ENCODE peak calls at places on chromosomes 5 and 9, in six cellular contexts. Q is adrenal gland, C is ovary, N is heart left ventricle, Y is body of pancreas, K is spleen. A is an unnamed sample. For H3K36me3, the result is how much of the 10 kb centered on the place peaks cover.

GRCh38 chr5:10201223-10201868 is 48.3 kb downstream of the ATPSCKMT start:
- DNase-seq in N (no peak), C (no peak), Y (no peak), K (no peak), Q (no peak), A (no peak)

GRCh38 chr5:76622973-76623596 is at the start of gene F2RL2:
- DNase-seq in K (no peak), C (no peak), N (peak), Q (no peak), Y (no peak), A (no peak)

GRCh38 chr9:106731910-106732309 is 131.1 kb upstream of the ZNF462 start:
- DNase-seq in K (no peak), Q (no peak), N (no peak), C (no peak), Y (no peak), A (no peak)

GRCh38 chr9:108484468-108484867 is 371.3 kb downstream of the ACTL7B start:
- DNase-seq in N (no peak), Y (no peak), Q (no peak), C (no peak), K (no peak), A (no peak)

GRCh38 chr5:142466195-142466951 is 141.6 kb upstream of the SPRY4 start:
- DNase-seq in C (no peak), K (no peak), N (no peak), Y (no peak), Q (no peak), A (no peak)

GRCh38 chr9:14842269-14842668 is 68.0 kb downstream of the FREM1 start:
- DNase-seq in C (no peak), K (no peak), Q (no peak), N (no peak), Y (no peak), A (no peak)

GRCh38 chr5:96876292-96876850 is at the start of gene ERAP2:
- DNase-seq in K (no peak), N (no peak), C (no peak), Y (no peak), Q (no peak), A (no peak)

GRCh38 chr9:136485049-136485647 is 2.3 kb upstream of the SEC16A start:
- DNase-seq in Q (peak), N (peak), C (peak), Y (peak), K (peak), A (peak)

GRCh38 chr5:56130664-56131063 is 102.5 kb downstream of the ANKRD55 start:
- DNase-seq in K (no peak), N (no peak), C (no peak), Q (no peak), Y (no peak), A (no peak)

GRCh38 chr9:130884111-130884531 is 12.5 kb downstream of the QRFP start:
- DNase-seq in N (no peak), C (peak), Y (no peak), Q (peak), K (peak), A (no peak)

GRCh38 chr9:130885422-130886375 is 10.9 kb downstream of the QRFP start:
- DNase-seq in Y (no peak), K (peak), N (no peak), Q (peak), C (no peak), A (no peak)

GRCh38 chr9:130883479-130883878 is 13.1 kb downstream of the QRFP start:
- DNase-seq in K (no peak), C (no peak), Q (no peak), Y (no peak), N (no peak), A (no peak)

GRCh38 chr9:130882696-130883225 is 13.9 kb downstream of the QRFP start:
- DNase-seq in N (no peak), K (no peak), C (no peak), Y (no peak), Q (no peak), A (no peak)

DNA sequence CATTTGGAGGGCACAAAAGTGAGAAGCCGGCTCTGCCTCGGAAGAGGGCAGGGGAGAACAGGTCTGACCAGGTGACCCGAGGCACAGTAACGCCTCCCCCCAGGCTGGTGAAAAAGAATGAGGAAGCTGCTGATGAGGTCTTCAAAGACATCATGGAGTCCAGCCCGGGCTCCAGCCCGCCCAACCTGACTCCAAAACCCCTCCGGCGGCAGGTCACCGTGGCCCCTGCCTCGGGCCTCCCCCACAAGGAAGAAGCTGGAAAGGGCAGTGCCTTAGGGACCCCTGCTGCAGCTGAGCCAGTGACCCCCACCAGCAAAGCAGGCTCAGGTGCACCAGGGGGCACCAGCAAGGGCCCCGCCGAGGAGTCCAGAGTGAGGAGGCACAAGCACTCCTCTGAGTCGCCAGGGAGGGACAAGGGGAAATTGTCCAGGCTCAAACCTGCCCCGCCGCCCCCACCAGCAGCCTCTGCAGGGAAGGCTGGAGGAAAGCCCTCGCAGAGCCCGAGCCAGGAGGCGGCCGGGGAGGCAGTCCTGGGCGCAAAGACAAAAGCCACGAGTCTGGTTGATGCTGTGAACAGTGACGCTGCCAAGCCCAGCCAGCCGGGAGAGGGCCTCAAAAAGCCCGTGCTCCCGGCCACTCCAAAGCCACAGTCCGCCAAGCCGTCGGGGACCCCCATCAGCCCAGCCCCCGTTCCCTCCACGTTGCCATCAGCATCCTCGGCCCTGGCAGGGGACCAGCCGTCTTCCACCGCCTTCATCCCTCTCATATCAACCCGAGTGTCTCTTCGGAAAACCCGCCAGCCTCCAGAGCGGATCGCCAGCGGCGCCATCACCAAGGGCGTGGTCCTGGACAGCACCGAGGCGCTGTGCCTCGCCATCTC is 11.8 kb downstream of the QRFP start:
- DNase-seq in N (no peak), C (no peak), K (peak), Q (peak), Y (no peak), A (no peak)
- H3K36me3 ChIP-seq in N (half or more), C (under half), K (half or more), Q (under half), Y (under half), A (under half)

GRCh38 chr9:3491450-3491849 is 34.4 kb downstream of the RFX3 start:
- DNase-seq in C (no peak), N (no peak), K (no peak), Q (no peak), Y (no peak), A (no peak)
- TF ChIP-seq POLR2A in C (no peak), N (no peak), K (no peak), Q (no peak), Y (no peak), A (no peak)

GRCh38 chr9:134688661-134689319 is 47.2 kb downstream of the COL5A1 start:
- DNase-seq in N (no peak), K (peak), C (no peak), Q (no peak), Y (no peak), A (no peak)
- TF ChIP-seq CTCF in N (no peak), K (no peak), C (no peak), Q (no peak), Y (no peak), A (no peak)

DNA sequence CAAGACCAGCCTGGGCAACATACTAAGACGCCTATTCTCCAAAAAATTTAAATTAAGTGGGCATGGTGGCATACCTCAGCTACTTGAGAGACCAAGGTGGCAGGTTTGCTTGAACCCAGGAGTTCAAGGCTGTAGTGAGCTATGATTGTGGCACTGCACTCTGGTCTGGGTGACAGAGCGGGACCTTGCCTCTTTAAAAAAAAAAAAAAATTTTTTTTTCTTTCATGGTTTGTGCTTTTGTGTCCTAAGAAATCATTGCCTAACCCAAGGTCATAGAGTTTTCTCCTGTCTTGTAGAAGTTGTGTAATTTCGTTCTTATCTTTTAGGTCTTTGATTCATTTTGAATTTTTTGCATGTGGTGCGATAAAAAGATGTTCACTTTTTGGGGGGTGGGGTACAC is 12.3 kb downstream of the GPBP1 start:
- DNase-seq in N (no peak), K (no peak), C (no peak), Y (no peak), Q (no peak), A (no peak)
- H3K36me3 ChIP-seq in N (under half), K (under half), C (under half), Y (under half), Q (under half), A (under half)

GRCh38 chr5:170278611-170279500 is 18.7 kb downstream of the LCP2 start:
- DNase-seq in Q (no peak), Y (no peak), K (peak), N (no peak), C (no peak), A (no peak)
- TF ChIP-seq POLR2A in Q (no peak), Y (no peak), K (no peak), N (no peak), C (no peak), A (no peak)

DNA sequence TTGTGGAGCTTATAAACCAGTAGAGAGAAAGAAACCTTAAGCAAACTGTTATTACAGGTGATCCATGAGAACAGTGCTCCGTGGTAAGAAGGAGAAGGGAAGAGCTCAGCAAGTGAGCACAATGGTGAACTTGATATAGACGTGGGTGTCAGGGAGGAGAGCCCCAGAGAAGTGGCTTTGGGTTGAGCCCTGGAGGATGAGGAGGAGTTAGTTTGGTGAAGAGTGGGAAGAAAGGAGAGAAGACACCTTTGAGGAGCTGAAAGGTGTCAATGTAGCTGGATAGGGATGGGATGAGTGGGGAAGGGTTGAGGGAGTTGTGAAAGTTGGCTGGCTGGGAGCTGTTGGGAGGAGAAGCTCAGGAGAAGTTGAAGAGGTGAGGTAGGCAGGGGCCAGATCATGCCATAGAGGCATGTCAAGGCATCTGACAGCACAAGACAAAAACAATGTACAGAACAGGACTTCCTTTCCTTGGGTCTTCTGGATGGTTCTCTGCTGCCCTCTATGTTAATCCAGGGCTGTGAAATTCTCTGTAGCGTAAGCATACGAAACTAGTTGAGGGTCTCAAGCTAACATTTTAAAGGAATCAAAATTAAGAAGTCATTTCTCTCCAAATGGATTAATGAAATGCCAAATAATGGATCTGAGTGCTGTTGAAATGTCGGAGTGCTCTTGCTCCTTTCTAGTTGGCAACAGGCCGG is 501.9 kb downstream of the KDM4C start:
- DNase-seq in K (no peak), C (no peak), Y (no peak), Q (no peak), N (no peak), A (no peak)
- TF ChIP-seq CTCF in K (no peak), C (no peak), Y (no peak), Q (no peak), N (no peak), A (no peak)

GRCh38 chr5:123485275-123485674 is 26.7 kb upstream of the CSNK1G3 start:
- DNase-seq in N (no peak), Q (no peak), C (no peak), K (no peak), Y (no peak), A (no peak)
- H3K36me3 ChIP-seq in N (under half), Q (under half), C (under half), K (under half), Y (under half), A (under half)

DNA sequence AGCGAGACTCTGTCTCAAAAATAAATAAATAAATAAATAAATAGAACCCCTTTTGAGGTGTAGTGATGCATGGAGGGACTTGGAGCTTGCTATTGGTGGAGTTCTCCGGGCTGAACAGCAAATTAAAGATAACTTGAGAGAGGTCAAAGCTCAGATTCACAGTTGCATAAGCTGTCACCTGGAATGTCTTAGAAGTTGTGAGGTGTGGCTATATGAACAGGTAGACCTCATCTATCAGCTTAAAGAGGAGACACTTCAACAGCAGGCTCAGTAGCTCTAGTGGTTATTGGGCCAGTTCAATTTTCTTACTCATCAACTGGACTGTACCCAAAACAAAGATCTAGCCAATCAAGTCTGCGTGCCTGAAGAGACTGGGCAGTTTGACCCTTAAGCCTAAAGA is 11.7 kb upstream of the STING1 start:
- DNase-seq in K (no peak), N (no peak), Y (no peak), Q (no peak), C (no peak), A (no peak)
- TF ChIP-seq POLR2A in K (no peak), N (no peak), Y (no peak), Q (no peak), C (no peak), A (no peak)

GRCh38 chr9:124941689-124942561 is 1.0 kb upstream of the GOLGA1 start:
- DNase-seq in Q (peak), K (peak), Y (peak), N (peak), C (peak), A (peak)
- TF ChIP-seq CTCF in Q (no peak), K (no peak), Y (no peak), N (no peak), C (no peak), A (peak)

GRCh38 chr5:140674629-140675028 is 1.3 kb upstream of the DND1 start:
- DNase-seq in C (no peak), K (no peak), Y (no peak), N (no peak), Q (no peak), A (no peak)
- H3K36me3 ChIP-seq in C (under half), K (half or more), Y (under half), N (half or more), Q (under half), A (under half)